ENCODE peak calls at places on chromosomes 11 and 22, in ten cellular contexts. Q is fibroblast of villous mesenchyme; G is osteoblast; B is CD8-positive, alpha-beta T cell; D is lower lobe of right lung; X is fibroblast of the aortic adventitia; P is WTC11; K is GM06990; T is bronchial epithelial cell; W is endodermal cell. Y is an unnamed sample.
A peak's percentile ranks its signal among the peaks of the same experiment; 100 is the strongest.

GRCh38 chr11:106101797-106102196 is 24.3 kb downstream of the AASDHPPT start:
- DNase-seq in Q (no peak), G (no peak), B (no peak), D (no peak), X (peak; percentile 34), P (no peak), K (no peak), T (peak; percentile 78), W (no peak), Y (no peak)

GRCh38 chr11:35142481-35143207 is 3.7 kb downstream of the CD44 start:
- DNase-seq in Q (no peak), G (peak; percentile 88), B (no peak), D (no peak), X (peak; percentile 68), P (no peak), K (no peak), T (peak; percentile 84), W (peak; percentile 71), Y (no peak)

GRCh38 chr11:7651140-7651551 is 22.2 kb downstream of the CYB5R2 start:
- DNase-seq in Q (peak; percentile 10), G (no peak), B (no peak), D (no peak), X (no peak), P (no peak), K (no peak), T (no peak), W (peak; percentile 25), Y (no peak)

GRCh38 chr22:35376728-35377472 is 4.0 kb upstream of the HMOX1 start:
- DNase-seq in Q (peak; percentile 99), G (peak; percentile 98), B (no peak), D (peak; percentile 95), X (peak; percentile 99), P (peak; percentile 94), K (peak; percentile 82), T (peak; percentile 93), W (peak; percentile 98), Y (peak; percentile 84)

GRCh38 chr22:25085930-25086901 is 113.4 kb upstream of the CRYBB3 start:
- DNase-seq in Q (no peak), G (peak; percentile 72), B (no peak), D (no peak), X (peak; percentile 18), P (no peak), K (peak; percentile 41), T (no peak), W (no peak), Y (peak; percentile 69)

GRCh38 chr11:121700968-121701367 is 248.2 kb upstream of the SORL1-AS1 start:
- DNase-seq in Q (no peak), G (no peak), B (no peak), D (no peak), X (no peak), P (no peak), K (no peak), T (no peak), W (no peak), Y (no peak)

GRCh38 chr11:133586903-133587517 is 54.7 kb upstream of the OPCML start:
- DNase-seq in Q (no peak), G (no peak), B (no peak), D (no peak), X (no peak), P (no peak), K (no peak), T (no peak), W (no peak), Y (no peak)

GRCh38 chr22:47205081-47205491 is 442.6 kb downstream of the TBC1D22A start:
- DNase-seq in Q (no peak), G (peak; percentile 76), B (no peak), D (no peak), X (no peak), P (no peak), K (no peak), T (no peak), W (peak; percentile 10), Y (no peak)

GRCh38 chr11:94968334-94968958 is 4.9 kb downstream of the CWC15 start:
- DNase-seq in Q (peak; percentile 66), G (peak; percentile 85), B (no peak), D (no peak), X (peak; percentile 62), P (no peak), K (no peak), T (peak; percentile 32), W (no peak), Y (no peak)

GRCh38 chr11:47961383-47961782 is 19.0 kb upstream of the PTPRJ start:
- DNase-seq in Q (no peak), G (peak; percentile 10), B (no peak), D (peak; percentile 20), X (no peak), P (no peak), K (no peak), T (no peak), W (peak; percentile 59), Y (no peak)

GRCh38 chr11:94740975-94741707 is 27.0 kb upstream of the AMOTL1 start:
- DNase-seq in Q (peak; percentile 61), G (peak; percentile 96), B (no peak), D (peak; percentile 50), X (peak; percentile 63), P (peak; percentile 27), K (no peak), T (peak; percentile 77), W (peak; percentile 79), Y (peak; percentile 64)

GRCh38 chr11:44860967-44861828 is 89.5 kb downstream of the TP53I11 start:
- DNase-seq in Q (no peak), G (peak; percentile 68), B (no peak), D (no peak), X (no peak), P (no peak), K (no peak), T (no peak), W (no peak), Y (no peak)

GRCh38 chr11:27754035-27755017 is 54.1 kb upstream of the BDNF start:
- DNase-seq in Q (no peak), G (no peak), B (no peak), D (no peak), X (no peak), P (no peak), K (peak; percentile 2), T (peak; percentile 32), W (no peak), Y (no peak)

GRCh38 chr11:115502636-115503082 is 1.6 kb downstream of the CADM1 start:
- DNase-seq in Q (no peak), G (peak; percentile 29), B (no peak), D (peak; percentile 45), X (no peak), P (peak; percentile 58), K (no peak), T (no peak), W (no peak), Y (no peak)

GRCh38 chr11:34731596-34731995 is 110.7 kb downstream of the EHF start:
- DNase-seq in Q (no peak), G (no peak), B (no peak), D (no peak), X (no peak), P (no peak), K (no peak), T (no peak), W (no peak), Y (no peak)

GRCh38 chr11:119701591-119702260 is 27.3 kb downstream of the NECTIN1 start:
- DNase-seq in Q (peak; percentile 18), G (no peak), B (no peak), D (no peak), X (no peak), P (no peak), K (no peak), T (peak; percentile 43), W (no peak), Y (no peak)

GRCh38 chr11:93024376-93024775 is 54.9 kb downstream of the MTNR1B start:
- DNase-seq in Q (no peak), G (no peak), B (no peak), D (no peak), X (peak; percentile 48), P (no peak), K (no peak), T (no peak), W (no peak), Y (no peak)

GRCh38 chr11:2306971-2307732 is 5.3 kb downstream of the TSPAN32 start:
- DNase-seq in Q (no peak), G (peak; percentile 84), B (no peak), D (peak; percentile 47), X (no peak), P (no peak), K (no peak), T (no peak), W (peak; percentile 42), Y (no peak)

GRCh38 chr11:122756417-122756816 is 81.9 kb upstream of the CRTAM start:
- DNase-seq in Q (no peak), G (no peak), B (peak; percentile 58), D (peak; percentile 78), X (no peak), P (no peak), K (no peak), T (no peak), W (no peak), Y (peak; percentile 39)

GRCh38 chr22:46183733-46184132 is 33.4 kb downstream of the PPARA start:
- DNase-seq in Q (no peak), G (no peak), B (no peak), D (no peak), X (no peak), P (no peak), K (no peak), T (no peak), W (no peak), Y (no peak)
- TF ChIP-seq CTCF in Q (no peak), G (no peak), B (no peak), D (no peak), X (no peak), P (no peak), K (no peak), T (no peak), W (no peak), Y (no peak)

GRCh38 chr22:38981005-38981658 is 1.0 kb upstream of the APOBEC3B start:
- DNase-seq in Q (no peak), G (peak; percentile 69), B (no peak), D (no peak), X (peak; percentile 27), P (no peak), K (peak; percentile 33), T (peak; percentile 79), W (peak; percentile 45), Y (no peak)
- TF ChIP-seq CTCF in Q (no peak), G (peak; percentile 31), B (no peak), D (no peak), X (peak; percentile 43), P (no peak), K (peak; percentile 70), T (peak; percentile 71), W (peak; percentile 59), Y (peak; percentile 41)

DNA sequence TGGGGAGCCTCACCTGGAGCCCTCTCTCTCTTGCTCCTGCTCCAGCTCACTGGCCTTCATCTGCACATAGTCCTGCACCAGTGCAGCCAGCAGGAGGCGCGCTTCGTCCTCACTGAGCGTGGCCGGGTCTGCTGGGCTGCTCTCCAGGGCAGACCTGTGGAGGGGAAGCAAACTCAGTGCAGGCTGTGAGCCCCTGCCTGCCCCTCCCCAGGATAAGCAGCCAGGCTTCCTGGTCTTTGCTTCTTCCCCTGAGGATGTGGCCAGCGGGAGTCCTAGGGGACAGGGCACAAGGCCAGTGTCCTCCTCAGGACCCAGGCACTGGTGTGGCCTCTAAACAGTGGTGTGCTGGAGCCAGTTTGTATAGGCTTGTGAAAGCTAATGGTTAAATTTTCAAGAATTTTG is 2.2 kb downstream of the CALCA start:
- DNase-seq in Q (peak; percentile 10), G (peak; percentile 39), B (peak; percentile 11), D (no peak), X (peak; percentile 11), P (peak; percentile 94), K (peak; percentile 29), T (peak; percentile 14), W (peak; percentile 97), Y (no peak)
- TF ChIP-seq CTCF in Q (peak; percentile 53), G (peak; percentile 60), B (peak; percentile 47), D (peak; percentile 27), X (peak; percentile 61), P (peak; percentile 84), K (peak; percentile 79), T (peak; percentile 78), W (peak; percentile 94), Y (peak; percentile 70)

GRCh38 chr11:113730887-113731726 is 25.0 kb upstream of the TMPRSS5 start:
- DNase-seq in Q (peak; percentile 74), G (peak; percentile 66), B (no peak), D (no peak), X (peak; percentile 76), P (peak; percentile 43), K (no peak), T (peak; percentile 67), W (peak; percentile 81), Y (no peak)
- TF ChIP-seq CTCF in Q (peak; percentile 72), G (peak; percentile 90), B (no peak), D (peak; percentile 36), X (peak; percentile 69), P (no peak), K (peak; percentile 23), T (peak; percentile 78), W (peak; percentile 84), Y (peak; percentile 44)

Y was measured in GM13977.